ENCODE peak calls at places on chromosomes 16 and 17, in nine cellular contexts. F is breast epithelium, D is K562, S is HepG2, B is suprapubic skin, J is sigmoid colon, T is vagina, U is endothelial cell of umbilical vein, H is prostate gland. K is an unnamed sample.

GRCh38 chr16:19883296-19883951 is 1.2 kb downstream of the GPRC5B start:
- DNase-seq in F (no peak), D (peak), S (no peak), B (peak), J (no peak), T (no peak), U (peak), H (no peak), K (no peak)

GRCh38 chr17:1733047-1733357 is 8.5 kb downstream of the WDR81 start:
- DNase-seq in F (no peak), D (no peak), S (no peak), B (no peak), J (no peak), T (no peak), U (no peak), H (no peak), K (no peak)

GRCh38 chr16:11052080-11052808 is 107.9 kb downstream of the CLEC16A start:
- DNase-seq in F (no peak), D (no peak), S (no peak), B (no peak), J (peak), T (no peak), U (no peak), H (no peak), K (peak)

GRCh38 chr17:44558349-44559287 is 1.3 kb downstream of the FZD2 start:
- DNase-seq in F (no peak), D (no peak), S (no peak), B (no peak), J (peak), T (no peak), U (no peak), H (no peak), K (no peak)

GRCh38 chr17:4657678-4658077 is 16.2 kb upstream of the ALOX15 start:
- DNase-seq in F (no peak), D (no peak), S (no peak), B (no peak), J (no peak), T (no peak), U (no peak), H (no peak), K (no peak)

GRCh38 chr16:57137043-57137442 is 44.7 kb downstream of the CPNE2 start:
- DNase-seq in F (no peak), D (no peak), S (no peak), B (no peak), J (no peak), T (no peak), U (no peak), H (no peak), K (no peak)

GRCh38 chr16:69327585-69328310 is 2.6 kb downstream of the PDF start:
- DNase-seq in F (no peak), D (no peak), S (no peak), B (no peak), J (peak), T (no peak), U (no peak), H (no peak), K (no peak)

GRCh38 chr16:28264656-28265055 is 27.7 kb upstream of the SBK1 start:
- DNase-seq in F (no peak), D (peak), S (no peak), B (no peak), J (no peak), T (no peak), U (no peak), H (no peak), K (no peak)

GRCh38 chr17:2435852-2436251 is 35.0 kb upstream of the MNT start:
- DNase-seq in F (no peak), D (no peak), S (no peak), B (no peak), J (no peak), T (no peak), U (no peak), H (no peak), K (no peak)

GRCh38 chr17:43533699-43534098 is 12.4 kb downstream of the ETV4 start:
- DNase-seq in F (no peak), D (no peak), S (no peak), B (no peak), J (no peak), T (no peak), U (no peak), H (no peak), K (no peak)

GRCh38 chr17:72657467-72658317 is 434.8 kb downstream of the SLC39A11 start:
- DNase-seq in F (no peak), D (no peak), S (peak), B (no peak), J (no peak), T (no peak), U (no peak), H (no peak), K (no peak)

GRCh38 chr16:81939164-81940067 is 71.9 kb downstream of the SDR42E1 start:
- DNase-seq in F (no peak), D (no peak), S (no peak), B (no peak), J (no peak), T (no peak), U (peak), H (no peak), K (no peak)

GRCh38 chr17:58249270-58250133 is 11.1 kb downstream of the LPO start:
- DNase-seq in F (peak), D (peak), S (peak), B (peak), J (peak), T (no peak), U (peak), H (peak), K (peak)

GRCh38 chr16:5069854-5070253 is 1.8 kb upstream of the ALG1 start:
- DNase-seq in F (no peak), D (no peak), S (no peak), B (no peak), J (peak), T (no peak), U (no peak), H (no peak), K (no peak)

GRCh38 chr17:50355336-50355700 is 9.4 kb downstream of the XYLT2 start:
- DNase-seq in F (no peak), D (no peak), S (no peak), B (no peak), J (peak), T (no peak), U (no peak), H (no peak), K (no peak)

GRCh38 chr16:30934827-30935557 is 11.6 kb downstream of the FBXL19 start:
- DNase-seq in F (no peak), D (peak), S (peak), B (peak), J (no peak), T (no peak), U (peak), H (no peak), K (no peak)

GRCh38 chr17:61587807-61588660 is 3.0 kb downstream of the NACA2 start:
- DNase-seq in F (no peak), D (no peak), S (no peak), B (no peak), J (no peak), T (no peak), U (no peak), H (no peak), K (no peak)

GRCh38 chr17:39820541-39820940 is 43.6 kb downstream of the IKZF3 start:
- DNase-seq in F (no peak), D (no peak), S (no peak), B (no peak), J (no peak), T (no peak), U (no peak), H (no peak), K (no peak)

GRCh38 chr17:1592751-1593629 is 30.4 kb upstream of the PITPNA start:
- DNase-seq in F (no peak), D (no peak), S (peak), B (no peak), J (no peak), T (no peak), U (peak), H (no peak), K (peak)

GRCh38 chr17:60745544-60745943 is 67.9 kb downstream of the BCAS3 start:
- DNase-seq in F (no peak), D (no peak), S (no peak), B (no peak), J (no peak), T (no peak), U (no peak), H (no peak), K (no peak)

DNA sequence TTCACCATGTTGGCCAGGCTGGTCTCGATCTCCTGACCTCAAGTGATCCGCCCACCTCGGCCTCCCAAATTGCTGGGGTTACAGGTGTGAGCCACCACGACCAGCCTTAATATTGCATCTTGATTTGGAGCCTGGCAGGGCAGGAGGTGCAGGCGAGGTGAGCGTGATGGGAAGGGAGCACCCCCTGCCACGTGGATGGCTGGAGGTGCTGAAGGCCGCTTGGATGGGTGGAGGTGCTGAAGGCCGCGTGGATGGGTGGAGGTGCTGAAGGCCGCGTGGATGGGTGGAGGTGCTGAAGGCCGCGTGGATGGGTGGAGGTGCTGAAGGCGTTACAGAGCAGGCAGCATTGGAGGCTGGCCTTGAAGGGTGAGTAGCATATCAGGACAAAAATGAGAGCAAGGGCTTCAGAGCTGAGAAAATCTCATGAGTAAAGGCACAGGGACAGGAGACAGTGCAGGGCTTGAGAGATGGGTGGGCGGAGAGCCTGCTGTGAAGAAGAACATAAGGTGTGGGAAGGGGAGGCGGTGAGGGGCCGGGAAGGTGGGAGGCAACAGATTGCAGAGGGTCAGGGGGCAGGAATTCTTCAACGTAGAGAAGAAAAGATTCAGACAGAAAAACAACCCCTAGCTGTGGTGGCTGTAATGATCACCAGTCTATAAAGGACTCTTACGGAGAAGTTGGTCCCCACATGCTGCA is 101.8 kb upstream of the SEC14L1 start:
- DNase-seq in F (no peak), D (no peak), S (no peak), B (no peak), J (no peak), T (no peak), U (no peak), H (no peak), K (no peak)
- TF ChIP-seq POLR2A in F (no peak), D (no peak), S (no peak), B (no peak), J (no peak), T (no peak), U (no peak), H (no peak), K (no peak)

DNA sequence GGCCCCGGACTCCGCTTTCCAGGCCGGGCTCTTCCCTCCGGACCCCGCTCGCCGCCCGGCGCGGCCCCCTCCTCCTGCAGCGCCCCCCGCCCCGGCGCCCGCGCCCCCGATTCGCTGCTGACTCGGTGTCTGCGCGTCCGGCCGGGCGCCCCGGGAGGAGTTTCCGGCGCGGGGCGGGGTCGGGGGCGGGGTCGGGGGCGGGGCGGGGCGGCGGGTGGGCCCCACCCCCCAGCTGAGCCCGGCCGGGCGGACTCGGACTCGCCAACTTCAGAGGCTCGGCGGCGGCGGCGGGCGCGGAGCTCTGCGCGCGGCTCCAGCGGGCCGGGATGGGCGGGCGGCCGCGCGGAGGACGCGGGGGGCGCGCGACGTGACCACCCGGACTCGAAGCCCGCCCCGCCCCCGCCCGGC is at the start of gene METRNL:
- DNase-seq in F (peak), D (peak), S (no peak), B (no peak), J (peak), T (no peak), U (no peak), H (peak), K (peak)
- TF ChIP-seq POLR2AphosphoS5 in F (no peak), D (peak), S (no peak), B (no peak), J (peak), T (no peak), U (peak), H (peak), K (no peak)

DNA sequence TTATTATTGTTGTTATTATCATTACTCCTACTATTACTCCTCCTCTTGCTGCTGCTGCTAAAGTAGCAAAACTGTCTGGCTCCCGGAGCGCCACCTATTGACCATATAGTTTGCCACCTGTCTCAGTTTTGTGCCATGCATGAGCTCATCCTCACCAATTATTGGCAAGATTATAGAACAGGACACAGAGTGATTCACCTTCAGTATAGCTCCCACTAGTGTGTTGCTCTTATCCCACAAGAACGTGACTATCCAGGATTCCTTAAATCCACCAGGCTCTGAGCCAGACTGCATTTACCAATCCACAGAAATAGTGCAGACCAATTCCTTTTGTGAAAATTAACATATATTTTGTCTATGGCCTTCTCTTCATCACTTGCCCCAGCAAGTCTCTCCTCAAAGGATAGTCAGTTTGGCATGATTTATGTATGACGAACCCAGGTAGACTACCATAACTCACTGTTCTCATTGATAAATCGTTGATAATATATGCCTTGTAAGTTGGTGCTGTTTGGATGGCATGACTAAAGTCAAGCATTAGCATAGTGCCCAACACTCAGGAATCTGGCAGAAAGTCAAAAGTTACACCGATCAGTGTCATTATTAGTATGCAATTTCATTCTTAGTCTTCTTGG is 405.5 kb upstream of the HSBP1 start:
- DNase-seq in F (no peak), D (no peak), S (no peak), B (no peak), J (no peak), T (no peak), U (no peak), H (no peak), K (no peak)
- TF ChIP-seq POLR2A in F (no peak), D (no peak), S (no peak), B (no peak), J (no peak), T (no peak), U (no peak), H (no peak), K (no peak)

GRCh38 chr16:53434436-53435065 is at the start of gene RBL2:
- DNase-seq in F (peak), D (peak), S (peak), B (peak), J (peak), T (no peak), U (peak), H (peak), K (peak)
- TF ChIP-seq POLR2AphosphoS5 in F (peak), D (peak), S (peak), B (peak), J (peak), T (no peak), U (peak), H (no peak), K (peak)

DNA sequence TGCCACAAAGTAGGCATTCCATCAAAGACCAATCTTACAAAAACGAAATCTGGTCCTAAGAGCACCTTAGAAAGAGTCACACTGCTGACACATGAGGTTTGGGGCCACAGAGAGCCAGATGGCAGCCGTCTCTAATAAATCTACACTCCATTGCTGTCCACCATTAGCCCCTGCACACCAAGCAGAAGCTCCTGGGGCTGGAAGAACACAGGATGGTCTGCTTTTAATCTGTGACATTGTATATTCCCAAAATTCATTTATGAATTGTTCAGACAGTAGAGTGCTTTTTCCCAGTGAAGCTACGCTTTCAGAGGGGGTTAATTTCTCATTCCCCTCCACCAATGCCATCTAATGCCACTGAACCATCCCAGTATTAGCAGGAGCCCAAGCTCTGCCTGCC is 1.6 kb downstream of the CYB561 start:
- DNase-seq in F (no peak), D (no peak), S (no peak), B (no peak), J (no peak), T (no peak), U (no peak), H (no peak), K (no peak)
- TF ChIP-seq POLR2A in F (no peak), D (no peak), S (no peak), B (no peak), J (no peak), T (no peak), U (no peak), H (no peak), K (no peak)

K was measured in GM12892.